ENCODE peak calls at places on chromosomes 2 and 18, in eight cellular contexts. One of them, this sample, is unnamed. For H3K4me1 and H3K27me3, the result is how much of the 10 kb centered on the place peaks cover.

GRCh38 chr2:229202646-229203045 is 68.4 kb downstream of the PID1 start:
- DNase-seq in CD4-positive, alpha-beta memory T cell: no peak
- DNase-seq in SJCRH30: no peak
- DNase-seq in hepatocyte: no peak
- DNase-seq in DND-41: no peak
- DNase-seq in GM23248: no peak
- DNase-seq in prostate gland: no peak
- DNase-seq in psoas muscle: no peak
- DNase-seq in this sample: no peak

GRCh38 chr2:19989681-19990415 is at the start of gene WDR35:
- DNase-seq in CD4-positive, alpha-beta memory T cell: peak
- DNase-seq in SJCRH30: peak
- DNase-seq in hepatocyte: peak
- DNase-seq in DND-41: no peak
- DNase-seq in GM23248: peak
- DNase-seq in prostate gland: peak
- DNase-seq in psoas muscle: peak
- DNase-seq in this sample: peak

GRCh38 chr2:216210711-216211131 is 101.6 kb downstream of the XRCC5 start:
- DNase-seq in CD4-positive, alpha-beta memory T cell: no peak
- DNase-seq in SJCRH30: no peak
- DNase-seq in hepatocyte: no peak
- DNase-seq in DND-41: no peak
- DNase-seq in GM23248: peak
- DNase-seq in prostate gland: no peak
- DNase-seq in psoas muscle: no peak
- DNase-seq in this sample: peak

GRCh38 chr2:71945133-71945959 is 202.3 kb downstream of the CYP26B1 start:
- DNase-seq in CD4-positive, alpha-beta memory T cell: no peak
- DNase-seq in SJCRH30: no peak
- DNase-seq in hepatocyte: no peak
- DNase-seq in DND-41: no peak
- DNase-seq in GM23248: no peak
- DNase-seq in prostate gland: no peak
- DNase-seq in psoas muscle: no peak
- DNase-seq in this sample: no peak

GRCh38 chr2:168718622-168719021 is 83.8 kb upstream of the NOSTRIN start:
- DNase-seq in CD4-positive, alpha-beta memory T cell: no peak
- DNase-seq in SJCRH30: no peak
- DNase-seq in hepatocyte: no peak
- DNase-seq in DND-41: no peak
- DNase-seq in GM23248: no peak
- DNase-seq in prostate gland: no peak
- DNase-seq in psoas muscle: no peak
- DNase-seq in this sample: no peak

GRCh38 chr2:216774620-216775019 is 79.3 kb upstream of the IGFBP5 start:
- DNase-seq in CD4-positive, alpha-beta memory T cell: no peak
- DNase-seq in SJCRH30: peak
- DNase-seq in hepatocyte: peak
- DNase-seq in DND-41: no peak
- DNase-seq in GM23248: peak
- DNase-seq in prostate gland: no peak
- DNase-seq in psoas muscle: peak
- DNase-seq in this sample: peak

GRCh38 chr2:33599175-33599942 is at the start of gene FAM98A:
- DNase-seq in CD4-positive, alpha-beta memory T cell: peak
- DNase-seq in SJCRH30: peak
- DNase-seq in hepatocyte: peak
- DNase-seq in DND-41: peak
- DNase-seq in GM23248: peak
- DNase-seq in prostate gland: peak
- DNase-seq in psoas muscle: peak
- DNase-seq in this sample: peak

GRCh38 chr18:61597321-61597720 is 264.1 kb downstream of the CDH20 start:
- DNase-seq in CD4-positive, alpha-beta memory T cell: no peak
- DNase-seq in SJCRH30: no peak
- DNase-seq in hepatocyte: no peak
- DNase-seq in DND-41: no peak
- DNase-seq in GM23248: no peak
- DNase-seq in prostate gland: no peak
- DNase-seq in psoas muscle: no peak
- DNase-seq in this sample: no peak

GRCh38 chr18:22043837-22044236 is 125.6 kb upstream of the GATA6 start:
- DNase-seq in CD4-positive, alpha-beta memory T cell: no peak
- DNase-seq in SJCRH30: no peak
- DNase-seq in hepatocyte: no peak
- DNase-seq in DND-41: no peak
- DNase-seq in GM23248: no peak
- DNase-seq in prostate gland: no peak
- DNase-seq in psoas muscle: no peak
- DNase-seq in this sample: no peak

GRCh38 chr2:223526106-223526505 is 76.1 kb downstream of the SCG2 start:
- DNase-seq in CD4-positive, alpha-beta memory T cell: no peak
- DNase-seq in SJCRH30: no peak
- DNase-seq in hepatocyte: no peak
- DNase-seq in DND-41: no peak
- DNase-seq in GM23248: no peak
- DNase-seq in prostate gland: no peak
- DNase-seq in psoas muscle: no peak
- DNase-seq in this sample: peak

GRCh38 chr2:37569131-37569530 is 102.3 kb downstream of the CDC42EP3 start:
- DNase-seq in CD4-positive, alpha-beta memory T cell: no peak
- DNase-seq in SJCRH30: no peak
- DNase-seq in hepatocyte: no peak
- DNase-seq in DND-41: no peak
- DNase-seq in GM23248: no peak
- DNase-seq in prostate gland: no peak
- DNase-seq in psoas muscle: no peak
- DNase-seq in this sample: no peak

GRCh38 chr2:37571571-37572136 is 99.8 kb downstream of the CDC42EP3 start:
- DNase-seq in CD4-positive, alpha-beta memory T cell: no peak
- DNase-seq in SJCRH30: no peak
- DNase-seq in hepatocyte: no peak
- DNase-seq in DND-41: no peak
- DNase-seq in GM23248: no peak
- DNase-seq in prostate gland: no peak
- DNase-seq in psoas muscle: no peak
- DNase-seq in this sample: no peak

GRCh38 chr2:37569986-37570688 is 101.3 kb downstream of the CDC42EP3 start:
- DNase-seq in CD4-positive, alpha-beta memory T cell: no peak
- DNase-seq in SJCRH30: no peak
- DNase-seq in hepatocyte: no peak
- DNase-seq in DND-41: no peak
- DNase-seq in GM23248: peak
- DNase-seq in prostate gland: no peak
- DNase-seq in psoas muscle: no peak
- DNase-seq in this sample: no peak

GRCh38 chr2:37568565-37568964 is 102.9 kb downstream of the CDC42EP3 start:
- DNase-seq in CD4-positive, alpha-beta memory T cell: no peak
- DNase-seq in SJCRH30: no peak
- DNase-seq in hepatocyte: no peak
- DNase-seq in DND-41: no peak
- DNase-seq in GM23248: no peak
- DNase-seq in prostate gland: no peak
- DNase-seq in psoas muscle: no peak
- DNase-seq in this sample: no peak

DNA sequence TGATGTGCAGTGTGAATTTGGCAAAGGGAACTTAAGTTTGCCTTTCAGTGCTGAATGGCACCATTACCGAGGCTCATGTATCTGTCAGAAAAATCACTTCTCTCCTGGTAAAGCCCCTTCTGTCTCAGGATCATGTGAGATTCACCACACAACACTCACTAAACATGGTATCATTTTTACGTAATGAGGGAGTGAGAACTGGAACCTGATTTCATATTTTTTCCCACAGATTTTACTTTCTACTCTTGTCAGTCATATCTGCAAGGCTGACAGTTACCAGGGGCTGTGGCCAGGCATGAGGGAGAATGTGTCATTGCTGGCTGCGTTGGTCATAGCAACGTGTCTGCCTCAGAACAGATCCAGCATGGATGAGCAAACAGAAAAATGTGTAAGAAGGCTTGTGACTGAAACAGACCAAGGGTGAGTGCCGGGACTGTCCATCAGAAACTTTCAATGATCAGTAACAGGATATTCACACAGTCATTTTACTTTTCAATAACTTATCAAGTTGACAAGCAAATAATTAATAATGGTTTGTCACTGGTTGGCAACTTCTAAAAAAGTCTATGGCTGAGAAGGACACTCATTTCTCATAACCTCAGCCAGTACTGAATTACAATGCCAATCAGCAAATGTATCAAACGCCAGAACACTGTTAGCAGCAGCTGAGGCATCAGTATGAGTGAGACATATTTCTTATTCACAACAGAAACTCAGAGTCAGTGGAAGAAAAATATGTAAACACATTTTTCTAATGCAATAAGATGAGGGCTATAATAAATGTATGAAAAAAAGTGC is 100.5 kb downstream of the CDC42EP3 start:
- DNase-seq in CD4-positive, alpha-beta memory T cell: no peak
- DNase-seq in SJCRH30: no peak
- DNase-seq in hepatocyte: peak
- DNase-seq in DND-41: no peak
- DNase-seq in GM23248: peak
- DNase-seq in prostate gland: no peak
- DNase-seq in psoas muscle: peak
- DNase-seq in this sample: peak
- H3K4me1 ChIP-seq in CD4-positive, alpha-beta memory T cell: under half
- H3K4me1 ChIP-seq in SJCRH30: under half
- H3K4me1 ChIP-seq in hepatocyte: under half
- H3K4me1 ChIP-seq in DND-41: under half
- H3K4me1 ChIP-seq in GM23248: half or more
- H3K4me1 ChIP-seq in prostate gland: under half
- H3K4me1 ChIP-seq in psoas muscle: under half
- H3K4me1 ChIP-seq in this sample: under half

GRCh38 chr2:95315801-95316411 is 18.8 kb downstream of the KCNIP3 start:
- DNase-seq in CD4-positive, alpha-beta memory T cell: no peak
- DNase-seq in SJCRH30: no peak
- DNase-seq in hepatocyte: no peak
- DNase-seq in DND-41: no peak
- DNase-seq in GM23248: peak
- DNase-seq in prostate gland: no peak
- DNase-seq in psoas muscle: no peak
- DNase-seq in this sample: peak

GRCh38 chr2:95314964-95315611 is 17.9 kb downstream of the KCNIP3 start:
- DNase-seq in CD4-positive, alpha-beta memory T cell: no peak
- DNase-seq in SJCRH30: no peak
- DNase-seq in hepatocyte: peak
- DNase-seq in DND-41: no peak
- DNase-seq in GM23248: peak
- DNase-seq in prostate gland: peak
- DNase-seq in psoas muscle: peak
- DNase-seq in this sample: peak

GRCh38 chr2:95317123-95317500 is 20.0 kb downstream of the KCNIP3 start:
- DNase-seq in CD4-positive, alpha-beta memory T cell: no peak
- DNase-seq in SJCRH30: no peak
- DNase-seq in hepatocyte: no peak
- DNase-seq in DND-41: no peak
- DNase-seq in GM23248: no peak
- DNase-seq in prostate gland: no peak
- DNase-seq in psoas muscle: no peak
- DNase-seq in this sample: no peak

GRCh38 chr2:95317665-95318425 is 20.7 kb downstream of the KCNIP3 start:
- DNase-seq in CD4-positive, alpha-beta memory T cell: no peak
- DNase-seq in SJCRH30: no peak
- DNase-seq in hepatocyte: no peak
- DNase-seq in DND-41: no peak
- DNase-seq in GM23248: no peak
- DNase-seq in prostate gland: no peak
- DNase-seq in psoas muscle: no peak
- DNase-seq in this sample: no peak

DNA sequence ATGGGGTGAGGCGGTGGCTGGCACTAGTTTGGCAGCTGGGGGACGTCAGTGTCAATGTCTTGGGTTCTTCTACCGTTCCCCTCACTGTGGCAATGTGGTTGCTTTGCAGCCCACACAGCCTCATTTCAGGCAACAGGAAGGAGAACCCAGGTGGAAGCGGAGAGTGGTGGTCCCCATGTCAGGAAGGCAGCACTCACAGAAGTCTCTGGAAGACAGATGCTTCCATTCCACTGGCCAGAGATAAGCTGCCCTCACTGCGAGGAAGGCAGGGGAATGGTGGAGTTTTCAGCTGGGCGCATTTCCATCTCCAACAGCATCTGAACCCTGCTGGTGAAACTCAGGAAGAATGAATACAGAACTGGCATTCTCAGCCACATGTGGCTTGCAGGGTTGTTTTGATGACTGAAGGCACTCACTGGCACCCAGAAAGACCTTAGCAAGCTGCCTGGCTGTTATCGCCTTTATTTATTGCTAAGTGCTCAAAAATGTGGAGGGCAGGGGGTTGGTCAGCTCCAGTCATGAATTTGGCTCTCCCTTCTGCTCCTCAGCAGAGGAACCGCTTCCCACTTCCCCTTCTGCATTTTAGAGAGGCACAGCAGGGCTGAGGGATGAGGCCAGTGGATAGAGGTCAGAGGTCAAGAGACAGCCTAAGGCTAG is 19.4 kb downstream of the KCNIP3 start:
- DNase-seq in CD4-positive, alpha-beta memory T cell: no peak
- DNase-seq in SJCRH30: no peak
- DNase-seq in hepatocyte: no peak
- DNase-seq in DND-41: no peak
- DNase-seq in GM23248: peak
- DNase-seq in prostate gland: no peak
- DNase-seq in psoas muscle: no peak
- DNase-seq in this sample: no peak
- H3K27me3 ChIP-seq in CD4-positive, alpha-beta memory T cell: under half
- H3K27me3 ChIP-seq in SJCRH30: under half
- H3K27me3 ChIP-seq in hepatocyte: under half
- H3K27me3 ChIP-seq in DND-41: under half
- H3K27me3 ChIP-seq in GM23248: under half
- H3K27me3 ChIP-seq in prostate gland: under half
- H3K27me3 ChIP-seq in psoas muscle: under half
- H3K27me3 ChIP-seq in this sample: under half

DNA sequence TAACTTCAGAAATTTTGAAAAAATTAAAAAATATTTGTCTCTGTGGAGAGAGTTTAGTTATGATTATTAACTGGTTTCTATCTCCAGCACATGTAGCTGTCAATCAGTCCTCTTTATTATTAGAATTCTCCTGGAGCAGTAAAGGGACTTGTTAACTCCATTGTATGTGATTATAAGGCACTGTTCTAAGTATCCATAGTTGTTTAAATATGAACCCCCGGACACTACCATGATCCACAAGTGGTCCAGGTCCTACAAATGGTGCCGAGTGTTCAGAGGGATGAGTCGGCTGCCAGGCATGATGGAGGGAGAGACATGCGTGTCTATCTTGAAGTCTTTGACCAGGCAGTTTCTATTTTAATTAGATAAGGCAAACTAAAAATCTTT is 486 bp downstream of the CHRNA1 start:
- DNase-seq in CD4-positive, alpha-beta memory T cell: no peak
- DNase-seq in SJCRH30: peak
- DNase-seq in hepatocyte: no peak
- DNase-seq in DND-41: no peak
- DNase-seq in GM23248: no peak
- DNase-seq in prostate gland: no peak
- DNase-seq in psoas muscle: no peak
- DNase-seq in this sample: no peak
- H3K4me3 ChIP-seq in CD4-positive, alpha-beta memory T cell: no peak
- H3K4me3 ChIP-seq in SJCRH30: peak
- H3K4me3 ChIP-seq in hepatocyte: no peak
- H3K4me3 ChIP-seq in DND-41: no peak
- H3K4me3 ChIP-seq in GM23248: no peak
- H3K4me3 ChIP-seq in prostate gland: no peak
- H3K4me3 ChIP-seq in psoas muscle: peak
- H3K4me3 ChIP-seq in this sample: no peak

GRCh38 chr18:34742761-34743366 is 32.8 kb downstream of the DTNA start:
- DNase-seq in CD4-positive, alpha-beta memory T cell: no peak
- DNase-seq in SJCRH30: no peak
- DNase-seq in hepatocyte: no peak
- DNase-seq in DND-41: no peak
- DNase-seq in GM23248: no peak
- DNase-seq in prostate gland: no peak
- DNase-seq in psoas muscle: no peak
- DNase-seq in this sample: no peak
- H3K4me1 ChIP-seq in CD4-positive, alpha-beta memory T cell: under half
- H3K4me1 ChIP-seq in SJCRH30: under half
- H3K4me1 ChIP-seq in hepatocyte: under half
- H3K4me1 ChIP-seq in DND-41: under half
- H3K4me1 ChIP-seq in GM23248: under half
- H3K4me1 ChIP-seq in prostate gland: under half
- H3K4me1 ChIP-seq in psoas muscle: half or more
- H3K4me1 ChIP-seq in this sample: under half